ENCODE peak calls at places on chromosomes 4 and X, in five cellular contexts. One of them, this sample, is unnamed.
A peak's percentile ranks its signal among the peaks of the same experiment; 100 is the strongest.

GRCh38 chr4:8328866-8329559 is 59.5 kb downstream of the HTRA3 start:
- DNase-seq in activated CD8-positive, alpha-beta memory T cell treated with anti-CD3 and anti-CD28 coated beads for 1 hour: no peak
- DNase-seq in foreskin keratinocyte: no peak
- DNase-seq in iPS DF 19.7: no peak
- DNase-seq in tibial nerve: no peak
- DNase-seq in this sample: peak; percentile 60

GRCh38 chrX:123169247-123169901 is 14.7 kb upstream of the GRIA3 start:
- DNase-seq in activated CD8-positive, alpha-beta memory T cell treated with anti-CD3 and anti-CD28 coated beads for 1 hour: no peak
- DNase-seq in foreskin keratinocyte: peak; percentile 49
- DNase-seq in iPS DF 19.7: no peak
- DNase-seq in tibial nerve: no peak
- DNase-seq in this sample: no peak

GRCh38 chr4:176999943-177000543 is 207.3 kb upstream of the VEGFC start:
- DNase-seq in activated CD8-positive, alpha-beta memory T cell treated with anti-CD3 and anti-CD28 coated beads for 1 hour: no peak
- DNase-seq in foreskin keratinocyte: peak; percentile 48
- DNase-seq in iPS DF 19.7: no peak
- DNase-seq in tibial nerve: no peak
- DNase-seq in this sample: no peak

GRCh38 chr4:23827971-23828680 is 61.7 kb downstream of the PPARGC1A start:
- DNase-seq in activated CD8-positive, alpha-beta memory T cell treated with anti-CD3 and anti-CD28 coated beads for 1 hour: no peak
- DNase-seq in foreskin keratinocyte: peak; percentile 7
- DNase-seq in iPS DF 19.7: no peak
- DNase-seq in tibial nerve: no peak
- DNase-seq in this sample: no peak

GRCh38 chr4:152680988-152681731 is 1.4 kb upstream of the TMEM154 start:
- DNase-seq in activated CD8-positive, alpha-beta memory T cell treated with anti-CD3 and anti-CD28 coated beads for 1 hour: no peak
- DNase-seq in foreskin keratinocyte: peak; percentile 99
- DNase-seq in iPS DF 19.7: no peak
- DNase-seq in tibial nerve: no peak
- DNase-seq in this sample: no peak

GRCh38 chr4:147407261-147408045 is 73.4 kb upstream of the EDNRA start:
- DNase-seq in activated CD8-positive, alpha-beta memory T cell treated with anti-CD3 and anti-CD28 coated beads for 1 hour: no peak
- DNase-seq in foreskin keratinocyte: no peak
- DNase-seq in iPS DF 19.7: no peak
- DNase-seq in tibial nerve: no peak
- DNase-seq in this sample: no peak

GRCh38 chr4:173883821-173884220 is 353.8 kb upstream of the HAND2 start:
- DNase-seq in activated CD8-positive, alpha-beta memory T cell treated with anti-CD3 and anti-CD28 coated beads for 1 hour: no peak
- DNase-seq in foreskin keratinocyte: no peak
- DNase-seq in iPS DF 19.7: no peak
- DNase-seq in tibial nerve: no peak
- DNase-seq in this sample: no peak

GRCh38 chr4:103091601-103092223 is 7.9 kb downstream of the BDH2 start:
- DNase-seq in activated CD8-positive, alpha-beta memory T cell treated with anti-CD3 and anti-CD28 coated beads for 1 hour: peak; percentile 7
- DNase-seq in foreskin keratinocyte: peak; percentile 60
- DNase-seq in iPS DF 19.7: no peak
- DNase-seq in tibial nerve: no peak
- DNase-seq in this sample: no peak

GRCh38 chr4:71009091-71009490 is 15.6 kb downstream of the DCK start:
- DNase-seq in activated CD8-positive, alpha-beta memory T cell treated with anti-CD3 and anti-CD28 coated beads for 1 hour: no peak
- DNase-seq in foreskin keratinocyte: peak; percentile 18
- DNase-seq in iPS DF 19.7: no peak
- DNase-seq in tibial nerve: no peak
- DNase-seq in this sample: no peak

GRCh38 chr4:15158410-15159091 is 156.3 kb downstream of the CPEB2 start:
- DNase-seq in activated CD8-positive, alpha-beta memory T cell treated with anti-CD3 and anti-CD28 coated beads for 1 hour: no peak
- DNase-seq in foreskin keratinocyte: peak; percentile 59
- DNase-seq in iPS DF 19.7: no peak
- DNase-seq in tibial nerve: no peak
- DNase-seq in this sample: no peak

GRCh38 chr4:151304226-151304625 is 21.2 kb downstream of the SH3D19 start:
- DNase-seq in activated CD8-positive, alpha-beta memory T cell treated with anti-CD3 and anti-CD28 coated beads for 1 hour: no peak
- DNase-seq in foreskin keratinocyte: no peak
- DNase-seq in iPS DF 19.7: no peak
- DNase-seq in tibial nerve: no peak
- DNase-seq in this sample: no peak

GRCh38 chrX:148204195-148204594 is 223.1 kb downstream of the FMR1NB start:
- DNase-seq in activated CD8-positive, alpha-beta memory T cell treated with anti-CD3 and anti-CD28 coated beads for 1 hour: no peak
- DNase-seq in foreskin keratinocyte: no peak
- DNase-seq in iPS DF 19.7: no peak
- DNase-seq in tibial nerve: no peak
- DNase-seq in this sample: no peak

GRCh38 chr4:158090323-158090722 is 82.5 kb downstream of the GASK1B start:
- DNase-seq in activated CD8-positive, alpha-beta memory T cell treated with anti-CD3 and anti-CD28 coated beads for 1 hour: no peak
- DNase-seq in foreskin keratinocyte: no peak
- DNase-seq in iPS DF 19.7: no peak
- DNase-seq in tibial nerve: no peak
- DNase-seq in this sample: no peak

GRCh38 chr4:5027366-5027765 is 8.1 kb upstream of the CYTL1 start:
- DNase-seq in activated CD8-positive, alpha-beta memory T cell treated with anti-CD3 and anti-CD28 coated beads for 1 hour: no peak
- DNase-seq in foreskin keratinocyte: no peak
- DNase-seq in iPS DF 19.7: no peak
- DNase-seq in tibial nerve: no peak
- DNase-seq in this sample: no peak

GRCh38 chr4:6333301-6334202 is 63.9 kb downstream of the WFS1 start:
- DNase-seq in activated CD8-positive, alpha-beta memory T cell treated with anti-CD3 and anti-CD28 coated beads for 1 hour: no peak
- DNase-seq in foreskin keratinocyte: no peak
- DNase-seq in iPS DF 19.7: no peak
- DNase-seq in tibial nerve: no peak
- DNase-seq in this sample: no peak

GRCh38 chr4:52317361-52317879 is 266.3 kb downstream of the SPATA18 start:
- DNase-seq in activated CD8-positive, alpha-beta memory T cell treated with anti-CD3 and anti-CD28 coated beads for 1 hour: no peak
- DNase-seq in foreskin keratinocyte: peak; percentile 84
- DNase-seq in iPS DF 19.7: no peak
- DNase-seq in tibial nerve: no peak
- DNase-seq in this sample: no peak

GRCh38 chr4:138669479-138670165 is 346.0 kb upstream of the NOCT start:
- DNase-seq in activated CD8-positive, alpha-beta memory T cell treated with anti-CD3 and anti-CD28 coated beads for 1 hour: no peak
- DNase-seq in foreskin keratinocyte: no peak
- DNase-seq in iPS DF 19.7: no peak
- DNase-seq in tibial nerve: no peak
- DNase-seq in this sample: no peak

GRCh38 chr4:8359193-8359592 is 81.3 kb downstream of the ACOX3 start:
- DNase-seq in activated CD8-positive, alpha-beta memory T cell treated with anti-CD3 and anti-CD28 coated beads for 1 hour: no peak
- DNase-seq in foreskin keratinocyte: no peak
- DNase-seq in iPS DF 19.7: peak; percentile 65
- DNase-seq in tibial nerve: no peak
- DNase-seq in this sample: peak; percentile 5

GRCh38 chr4:10162341-10163000 is 45.9 kb upstream of the WDR1 start:
- DNase-seq in activated CD8-positive, alpha-beta memory T cell treated with anti-CD3 and anti-CD28 coated beads for 1 hour: no peak
- DNase-seq in foreskin keratinocyte: no peak
- DNase-seq in iPS DF 19.7: no peak
- DNase-seq in tibial nerve: no peak
- DNase-seq in this sample: no peak

GRCh38 chr4:169337510-169337909 is 66.8 kb upstream of the SH3RF1 start:
- DNase-seq in activated CD8-positive, alpha-beta memory T cell treated with anti-CD3 and anti-CD28 coated beads for 1 hour: no peak
- DNase-seq in foreskin keratinocyte: peak; percentile 87
- DNase-seq in iPS DF 19.7: no peak
- DNase-seq in tibial nerve: no peak
- DNase-seq in this sample: no peak

GRCh38 chr4:176274441-176274840 is 5.4 kb upstream of the ASB5 start:
- DNase-seq in activated CD8-positive, alpha-beta memory T cell treated with anti-CD3 and anti-CD28 coated beads for 1 hour: no peak
- DNase-seq in foreskin keratinocyte: peak; percentile 83
- DNase-seq in iPS DF 19.7: no peak
- DNase-seq in tibial nerve: no peak
- DNase-seq in this sample: no peak

GRCh38 chr4:8648296-8648695 is 55.7 kb downstream of the CPZ start:
- DNase-seq in activated CD8-positive, alpha-beta memory T cell treated with anti-CD3 and anti-CD28 coated beads for 1 hour: no peak
- DNase-seq in foreskin keratinocyte: no peak
- DNase-seq in iPS DF 19.7: no peak
- DNase-seq in tibial nerve: no peak
- DNase-seq in this sample: no peak

GRCh38 chr4:42671431-42672194 is 14.7 kb upstream of the ATP8A1 start:
- DNase-seq in activated CD8-positive, alpha-beta memory T cell treated with anti-CD3 and anti-CD28 coated beads for 1 hour: peak; percentile 24
- DNase-seq in foreskin keratinocyte: no peak
- DNase-seq in iPS DF 19.7: no peak
- DNase-seq in tibial nerve: no peak
- DNase-seq in this sample: no peak

GRCh38 chrX:37423864-37424569 is 74.9 kb downstream of the PRRG1 start:
- DNase-seq in activated CD8-positive, alpha-beta memory T cell treated with anti-CD3 and anti-CD28 coated beads for 1 hour: no peak
- DNase-seq in foreskin keratinocyte: no peak
- DNase-seq in iPS DF 19.7: no peak
- DNase-seq in tibial nerve: no peak
- DNase-seq in this sample: no peak

GRCh38 chr4:7151668-7152227 is 40.6 kb upstream of the SORCS2 start:
- DNase-seq in activated CD8-positive, alpha-beta memory T cell treated with anti-CD3 and anti-CD28 coated beads for 1 hour: no peak
- DNase-seq in foreskin keratinocyte: no peak
- DNase-seq in iPS DF 19.7: no peak
- DNase-seq in tibial nerve: no peak
- DNase-seq in this sample: no peak

GRCh38 chr4:153634737-153635353 is 49.2 kb upstream of the TLR2 start:
- DNase-seq in activated CD8-positive, alpha-beta memory T cell treated with anti-CD3 and anti-CD28 coated beads for 1 hour: no peak
- DNase-seq in foreskin keratinocyte: peak; percentile 18
- DNase-seq in iPS DF 19.7: no peak
- DNase-seq in tibial nerve: no peak
- DNase-seq in this sample: no peak

GRCh38 chr4:185817403-185817818 is 5.4 kb upstream of the SORBS2 start:
- DNase-seq in activated CD8-positive, alpha-beta memory T cell treated with anti-CD3 and anti-CD28 coated beads for 1 hour: no peak
- DNase-seq in foreskin keratinocyte: no peak
- DNase-seq in iPS DF 19.7: no peak
- DNase-seq in tibial nerve: no peak
- DNase-seq in this sample: no peak

GRCh38 chrX:44400588-44400987 is 57.1 kb upstream of the EFHC2 start:
- DNase-seq in activated CD8-positive, alpha-beta memory T cell treated with anti-CD3 and anti-CD28 coated beads for 1 hour: no peak
- DNase-seq in foreskin keratinocyte: peak; percentile 93
- DNase-seq in iPS DF 19.7: no peak
- DNase-seq in tibial nerve: no peak
- DNase-seq in this sample: no peak

GRCh38 chrX:78321809-78322208 is 5.6 kb downstream of the CYSLTR1 start:
- DNase-seq in activated CD8-positive, alpha-beta memory T cell treated with anti-CD3 and anti-CD28 coated beads for 1 hour: peak; percentile 0
- DNase-seq in foreskin keratinocyte: no peak
- DNase-seq in iPS DF 19.7: no peak
- DNase-seq in tibial nerve: peak; percentile 18
- DNase-seq in this sample: peak; percentile 34

GRCh38 chrX:132704769-132705168 is 215.9 kb upstream of the MBNL3 start:
- DNase-seq in activated CD8-positive, alpha-beta memory T cell treated with anti-CD3 and anti-CD28 coated beads for 1 hour: no peak
- DNase-seq in foreskin keratinocyte: no peak
- DNase-seq in iPS DF 19.7: no peak
- DNase-seq in tibial nerve: no peak
- DNase-seq in this sample: no peak

GRCh38 chr4:154086247-154086646 is 297.4 kb upstream of the SFRP2 start:
- DNase-seq in activated CD8-positive, alpha-beta memory T cell treated with anti-CD3 and anti-CD28 coated beads for 1 hour: no peak
- DNase-seq in foreskin keratinocyte: no peak
- DNase-seq in iPS DF 19.7: no peak
- DNase-seq in tibial nerve: no peak
- DNase-seq in this sample: no peak

GRCh38 chr4:2592572-2592971 is 56.1 kb downstream of the FAM193A start:
- DNase-seq in activated CD8-positive, alpha-beta memory T cell treated with anti-CD3 and anti-CD28 coated beads for 1 hour: no peak
- DNase-seq in foreskin keratinocyte: no peak
- DNase-seq in iPS DF 19.7: peak; percentile 35
- DNase-seq in tibial nerve: no peak
- DNase-seq in this sample: no peak